ENCODE peak calls at places on chromosomes 5 and 9, in four cellular contexts. E is left lung; F is activated CD4-positive, alpha-beta T cell treated with anti-CD3 and anti-CD28 coated beads for 36 hours; O is stimulated activated effector memory CD8-positive, alpha-beta T cell treated with anti-CD3 and anti-CD28 coated beads, Interleukin-12 subunit alpha, Interleukin-12 subunit beta, amount 100 ng/mL, for 72 hours. J is an unnamed sample.

GRCh38 chr9:97759611-97760288 is 62.6 kb upstream of the XPA start:
- ATAC-seq in E (no peak), F (no peak), O (no peak), J (no peak)

GRCh38 chr5:10655686-10656075 is 91.8 kb downstream of the ANKRD33B start:
- ATAC-seq in E (no peak), F (no peak), O (no peak), J (no peak)

GRCh38 chr9:27835286-27835685 is 262.0 kb upstream of the C9orf72 start:
- ATAC-seq in E (no peak), F (no peak), O (no peak), J (no peak)

GRCh38 chr5:138542120-138542955 is 698 bp downstream of the ETF1 start:
- ATAC-seq in E (no peak), F (peak), O (no peak), J (no peak)

GRCh38 chr9:124949387-124949786 is 8.5 kb upstream of the GOLGA1 start:
- ATAC-seq in E (no peak), F (no peak), O (no peak), J (no peak)

GRCh38 chr5:148268556-148268955 is at the start of gene SPINK13:
- ATAC-seq in E (peak), F (no peak), O (no peak), J (no peak)

GRCh38 chr9:81375461-81376100 is 313.8 kb downstream of the TLE1 start:
- ATAC-seq in E (peak), F (no peak), O (no peak), J (no peak)

GRCh38 chr5:179209359-179210150 is 135.7 kb downstream of the ADAMTS2 start:
- ATAC-seq in E (peak), F (no peak), O (no peak), J (no peak)

GRCh38 chr5:7209583-7210139 is 186.3 kb upstream of the ADCY2 start:
- ATAC-seq in E (no peak), F (no peak), O (no peak), J (no peak)

GRCh38 chr9:36278243-36278642 is 20.0 kb upstream of the GNE start:
- ATAC-seq in E (no peak), F (no peak), O (no peak), J (no peak)

GRCh38 chr5:83049370-83049863 is 27.8 kb downstream of the TMEM167A start:
- ATAC-seq in E (no peak), F (no peak), O (no peak), J (no peak)

GRCh38 chr9:35940474-35941467 is 17.2 kb downstream of the OR2S2 start:
- ATAC-seq in E (peak), F (peak), O (no peak), J (no peak)

GRCh38 chr9:127925959-127926949 is 4.3 kb downstream of the PIP5KL1 start:
- ATAC-seq in E (no peak), F (no peak), O (no peak), J (no peak)

GRCh38 chr5:164358531-164359259 is 853.3 kb downstream of the MAT2B start:
- ATAC-seq in E (no peak), F (no peak), O (peak), J (peak)

GRCh38 chr5:75435101-75435500 is 76.3 kb downstream of the CERT1 start:
- ATAC-seq in E (no peak), F (no peak), O (no peak), J (no peak)

GRCh38 chr5:79935992-79936643 is 54.9 kb downstream of the MTX3 start:
- ATAC-seq in E (peak), F (no peak), O (no peak), J (no peak)

GRCh38 chr5:6759401-6759800 is 46.2 kb downstream of the TENT4A start:
- ATAC-seq in E (no peak), F (no peak), O (no peak), J (no peak)